ENCODE peak calls at places on chromosomes 13 and 19, in four cellular contexts. One of them, this sample, is unnamed.
A peak's percentile ranks its signal among the peaks of the same experiment; 100 is the strongest.

GRCh38 chr13:40060318-40061007 is 405.0 kb downstream of the COG6 start:
- DNase-seq in heart left ventricle: no peak
- DNase-seq in Peyer's patch: no peak
- DNase-seq in body of pancreas: peak; percentile 96
- DNase-seq in this sample: no peak

GRCh38 chr19:10835089-10835753 is 791 bp downstream of the TMED1 start:
- DNase-seq in body of pancreas: peak; percentile 24
- DNase-seq in heart left ventricle: no peak
- DNase-seq in Peyer's patch: no peak
- DNase-seq in this sample: no peak

GRCh38 chr19:45340899-45341453 is 426 bp downstream of the KLC3 start:
- DNase-seq in body of pancreas: peak; percentile 20
- DNase-seq in Peyer's patch: no peak
- DNase-seq in heart left ventricle: no peak
- DNase-seq in this sample: no peak

GRCh38 chr13:81001828-81002385 is 661.0 kb upstream of the SPRY2 start:
- DNase-seq in heart left ventricle: no peak
- DNase-seq in Peyer's patch: no peak
- DNase-seq in body of pancreas: no peak
- DNase-seq in this sample: no peak

GRCh38 chr13:99694251-99694650 is 193.0 kb downstream of the TM9SF2 start:
- DNase-seq in body of pancreas: no peak
- DNase-seq in Peyer's patch: no peak
- DNase-seq in heart left ventricle: no peak
- DNase-seq in this sample: no peak

GRCh38 chr19:48915757-48916156 is 15.6 kb downstream of the NUCB1 start:
- DNase-seq in heart left ventricle: no peak
- DNase-seq in Peyer's patch: no peak
- DNase-seq in body of pancreas: no peak
- DNase-seq in this sample: no peak

GRCh38 chr19:35254341-35255297 is 5.8 kb downstream of the LSR start:
- DNase-seq in Peyer's patch: peak; percentile 13
- DNase-seq in heart left ventricle: peak; percentile 37
- DNase-seq in body of pancreas: no peak
- DNase-seq in this sample: no peak

GRCh38 chr19:15863272-15863671 is 34.6 kb downstream of the CYP4F2 start:
- DNase-seq in heart left ventricle: no peak
- DNase-seq in Peyer's patch: no peak
- DNase-seq in body of pancreas: no peak
- DNase-seq in this sample: no peak

GRCh38 chr19:49997709-49998108 is 27.5 kb downstream of the VRK3 start:
- DNase-seq in Peyer's patch: no peak
- DNase-seq in body of pancreas: peak; percentile 28
- DNase-seq in heart left ventricle: no peak
- DNase-seq in this sample: no peak

GRCh38 chr13:98507060-98507797 is 69.7 kb downstream of the STK24 start:
- DNase-seq in body of pancreas: peak; percentile 76
- DNase-seq in Peyer's patch: peak; percentile 19
- DNase-seq in heart left ventricle: peak; percentile 73
- DNase-seq in this sample: no peak

DNA sequence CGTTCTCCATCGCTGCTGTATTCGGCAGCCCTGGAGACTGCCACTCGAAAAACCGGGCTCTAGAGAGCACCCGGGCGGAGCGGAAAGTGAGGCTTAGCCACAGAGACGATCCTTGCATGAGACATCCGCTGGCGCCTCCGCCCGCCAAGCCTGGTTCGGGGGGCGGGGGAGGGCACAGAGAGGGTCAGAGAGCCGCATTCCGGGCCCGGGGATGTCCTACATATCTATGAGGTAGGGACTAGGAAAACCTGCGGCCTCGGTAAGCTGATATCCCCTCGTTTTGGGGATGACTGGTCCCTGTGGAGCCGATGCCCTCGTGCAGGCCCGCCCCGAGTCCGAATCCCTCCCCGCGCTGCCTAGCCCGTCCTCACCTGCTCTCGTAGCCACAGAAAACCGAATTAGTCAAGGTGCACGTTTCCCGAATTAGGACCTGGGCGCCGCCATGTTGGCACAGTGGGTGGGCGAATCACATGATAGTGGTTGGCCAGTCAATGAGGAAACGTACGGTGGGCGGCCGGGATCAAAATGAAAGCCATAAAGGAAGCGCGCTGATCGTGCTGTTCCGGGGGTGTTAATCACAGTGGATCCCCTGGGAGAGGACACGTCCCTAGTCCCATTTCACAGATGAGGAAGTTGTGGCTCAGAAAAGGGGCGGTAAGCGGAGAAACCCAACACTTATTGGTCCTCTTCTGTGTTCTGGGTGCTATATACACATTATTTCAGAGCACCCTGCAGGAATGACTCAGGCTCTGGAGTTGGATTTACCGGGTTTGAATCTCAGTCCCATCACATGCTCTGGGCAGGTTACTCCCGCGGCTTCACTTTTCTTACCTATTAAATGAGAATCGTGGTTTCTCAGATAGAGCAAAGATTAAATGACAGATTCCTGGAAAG is at the start of gene TRMT1:
- DNase-seq in Peyer's patch: peak; percentile 95
- DNase-seq in heart left ventricle: peak; percentile 94
- DNase-seq in body of pancreas: peak; percentile 94
- DNase-seq in this sample: peak; percentile 83
- TF ChIP-seq POLR2A in Peyer's patch: peak; percentile 31
- TF ChIP-seq POLR2A in heart left ventricle: no peak
- TF ChIP-seq POLR2A in body of pancreas: peak; percentile 44
- TF ChIP-seq POLR2A in this sample: no peak

DNA sequence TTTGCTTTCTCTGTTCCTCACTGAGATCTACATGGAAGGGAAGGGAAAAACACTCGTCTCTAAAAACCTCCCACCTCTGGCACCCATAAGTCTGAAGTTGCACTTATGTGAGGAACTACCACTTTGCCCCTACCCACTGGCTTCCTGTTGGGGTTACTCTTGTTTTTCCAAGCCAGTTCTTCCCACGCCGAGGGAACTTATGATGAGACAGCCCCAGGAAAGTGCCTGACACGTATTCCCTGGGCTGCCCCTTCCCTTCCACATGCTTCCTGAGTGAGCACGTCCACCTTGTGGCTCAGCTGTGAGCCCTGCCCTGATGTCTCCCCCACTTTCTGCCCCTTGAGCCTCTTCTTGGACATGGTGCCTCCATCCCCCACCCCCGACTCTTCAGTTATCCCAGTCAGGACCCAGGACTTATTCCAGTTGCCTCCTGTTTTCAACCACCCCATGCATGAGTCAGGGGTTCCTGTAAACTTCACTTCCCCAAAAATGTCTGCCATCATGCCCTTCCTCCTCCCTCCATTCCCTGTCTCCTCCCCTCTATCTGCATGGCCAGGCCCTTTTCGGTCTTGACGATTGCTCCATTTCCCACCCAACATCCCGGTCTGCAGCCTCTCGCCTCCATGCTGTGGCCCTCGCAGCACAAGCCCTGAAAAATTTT is 5.1 kb upstream of the SIGLEC7 start:
- DNase-seq in Peyer's patch: no peak
- DNase-seq in heart left ventricle: peak; percentile 39
- DNase-seq in body of pancreas: peak; percentile 60
- DNase-seq in this sample: no peak
- TF ChIP-seq POLR2A in Peyer's patch: no peak
- TF ChIP-seq POLR2A in heart left ventricle: no peak
- TF ChIP-seq POLR2A in body of pancreas: peak; percentile 39
- TF ChIP-seq POLR2A in this sample: no peak

GRCh38 chr19:54159352-54160181 is at the start of gene LENG1:
- DNase-seq in Peyer's patch: peak; percentile 100
- DNase-seq in body of pancreas: peak; percentile 100
- DNase-seq in heart left ventricle: peak; percentile 100
- DNase-seq in this sample: peak; percentile 100
- TF ChIP-seq POLR2A in Peyer's patch: peak; percentile 72
- TF ChIP-seq POLR2A in body of pancreas: peak; percentile 79
- TF ChIP-seq POLR2A in heart left ventricle: no peak
- TF ChIP-seq POLR2A in this sample: peak; percentile 48

GRCh38 chr19:53538378-53539109 is 599 bp downstream of the ZNF331 start:
- DNase-seq in heart left ventricle: no peak
- DNase-seq in Peyer's patch: no peak
- DNase-seq in body of pancreas: peak; percentile 26
- DNase-seq in this sample: no peak

GRCh38 chr19:53536223-53536543 is 1.8 kb upstream of the ZNF331 start:
- DNase-seq in heart left ventricle: no peak
- DNase-seq in body of pancreas: no peak
- DNase-seq in Peyer's patch: no peak
- DNase-seq in this sample: no peak

GRCh38 chr19:53537126-53537522 is 821 bp upstream of the ZNF331 start:
- DNase-seq in heart left ventricle: no peak
- DNase-seq in body of pancreas: no peak
- DNase-seq in Peyer's patch: no peak
- DNase-seq in this sample: no peak

GRCh38 chr19:53540091-53540490 is 2.1 kb downstream of the ZNF331 start:
- DNase-seq in Peyer's patch: no peak
- DNase-seq in heart left ventricle: no peak
- DNase-seq in body of pancreas: no peak
- DNase-seq in this sample: no peak

DNA sequence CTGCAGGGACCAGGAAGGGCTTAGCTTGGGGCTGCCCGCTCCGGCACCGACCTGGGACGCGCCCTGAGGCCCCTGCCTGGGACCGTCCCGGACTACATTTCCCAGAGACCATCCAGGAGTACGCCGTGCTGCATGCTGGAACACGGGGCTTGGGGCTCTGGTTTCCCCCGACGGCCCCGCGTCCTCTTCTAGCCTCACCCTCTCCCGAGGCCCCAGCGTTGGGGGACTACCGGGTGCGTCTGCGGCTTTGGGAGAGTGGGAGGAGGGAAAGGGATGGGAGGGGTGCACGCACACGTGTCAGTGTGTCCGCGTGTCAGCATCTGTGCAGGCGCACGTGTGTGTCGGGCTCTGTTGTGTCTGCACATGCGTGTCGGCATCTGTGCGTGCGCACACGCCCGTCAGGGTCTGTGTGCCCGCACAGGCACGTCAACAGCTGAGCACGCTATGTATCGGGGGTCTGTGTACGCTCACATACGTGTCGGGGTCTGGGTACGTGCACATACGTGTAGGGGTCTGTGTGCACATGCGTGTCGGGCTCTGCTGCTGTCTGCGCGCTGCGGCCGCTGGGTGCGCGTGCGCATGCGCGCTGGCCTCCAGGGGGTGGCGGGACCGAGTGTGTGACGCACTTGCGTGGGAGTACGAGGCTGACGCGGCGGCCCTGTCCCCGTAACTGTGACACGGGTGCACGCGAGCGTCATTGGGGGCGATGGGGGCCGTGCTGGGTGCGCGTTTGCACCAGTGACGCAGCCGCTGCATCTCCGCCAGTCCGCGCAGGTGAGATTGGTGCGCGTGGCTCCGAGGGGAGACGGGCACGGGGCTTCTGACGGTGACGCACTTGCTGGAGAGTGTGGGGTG is at the start of gene ZNF331:
- DNase-seq in heart left ventricle: peak; percentile 87
- DNase-seq in Peyer's patch: peak; percentile 82
- DNase-seq in body of pancreas: peak; percentile 84
- DNase-seq in this sample: peak; percentile 45
- TF ChIP-seq POLR2A in heart left ventricle: no peak
- TF ChIP-seq POLR2A in Peyer's patch: peak; percentile 52
- TF ChIP-seq POLR2A in body of pancreas: peak; percentile 70
- TF ChIP-seq POLR2A in this sample: no peak

DNA sequence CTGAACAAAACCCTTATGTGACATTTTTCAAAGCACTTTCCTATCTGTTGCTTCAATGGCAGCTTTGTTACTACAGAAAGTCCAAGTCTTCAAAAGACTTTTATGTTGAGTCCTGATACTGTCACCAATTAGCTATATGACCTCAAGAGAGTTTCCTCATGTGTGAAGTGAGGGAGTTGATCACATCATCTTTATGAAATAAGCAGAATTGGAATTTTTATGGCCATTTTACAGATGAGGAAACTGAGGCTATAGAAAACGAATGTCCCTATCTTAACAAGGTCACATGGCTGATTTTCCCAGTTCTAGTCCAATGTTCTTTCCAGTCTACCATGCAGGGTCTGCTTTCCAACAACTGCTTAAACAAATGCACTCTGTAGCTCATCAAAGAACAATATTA is 2.6 kb downstream of the TNFRSF19 start:
- DNase-seq in Peyer's patch: no peak
- DNase-seq in body of pancreas: no peak
- DNase-seq in heart left ventricle: no peak
- DNase-seq in this sample: no peak
- TF ChIP-seq POLR2A in Peyer's patch: no peak
- TF ChIP-seq POLR2A in body of pancreas: no peak
- TF ChIP-seq POLR2A in heart left ventricle: no peak
- TF ChIP-seq POLR2A in this sample: no peak